ENCODE peak calls at places on chromosomes 4 and X, in six cellular contexts. One of them, this sample, is unnamed.

GRCh38 chr4:103306870-103307345 is 108.8 kb upstream of the CENPE start:
- DNase-seq in upper lobe of right lung: no peak
- DNase-seq in GM23248: peak; percentile 8
- DNase-seq in tibial artery: no peak
- DNase-seq in heart right ventricle: no peak
- DNase-seq in heart left ventricle: peak; percentile 17
- DNase-seq in this sample: no peak

GRCh38 chr4:77880784-77881183 is 18.2 kb downstream of the MRPL1 start:
- DNase-seq in tibial artery: no peak
- DNase-seq in heart left ventricle: no peak
- DNase-seq in upper lobe of right lung: no peak
- DNase-seq in heart right ventricle: no peak
- DNase-seq in GM23248: no peak
- DNase-seq in this sample: no peak

GRCh38 chr4:108628411-108628810 is 8.0 kb downstream of the RPL34 start:
- DNase-seq in heart left ventricle: no peak
- DNase-seq in tibial artery: no peak
- DNase-seq in GM23248: peak; percentile 30
- DNase-seq in upper lobe of right lung: no peak
- DNase-seq in heart right ventricle: no peak
- DNase-seq in this sample: no peak

GRCh38 chrX:105461013-105461412 is 240.5 kb upstream of the TEX13A start:
- DNase-seq in heart right ventricle: no peak
- DNase-seq in tibial artery: no peak
- DNase-seq in upper lobe of right lung: no peak
- DNase-seq in GM23248: no peak
- DNase-seq in heart left ventricle: no peak
- DNase-seq in this sample: peak; percentile 20

GRCh38 chr4:89307185-89307445 is 485 bp downstream of the GPRIN3 start:
- DNase-seq in GM23248: no peak
- DNase-seq in tibial artery: no peak
- DNase-seq in heart left ventricle: no peak
- DNase-seq in heart right ventricle: no peak
- DNase-seq in upper lobe of right lung: no peak
- DNase-seq in this sample: no peak

GRCh38 chr4:99323761-99324160 is 2.6 kb upstream of the ADH1B start:
- DNase-seq in tibial artery: no peak
- DNase-seq in GM23248: peak; percentile 66
- DNase-seq in heart right ventricle: no peak
- DNase-seq in heart left ventricle: no peak
- DNase-seq in upper lobe of right lung: no peak
- DNase-seq in this sample: no peak

GRCh38 chr4:70471897-70472296 is at the start of gene MUC7:
- DNase-seq in upper lobe of right lung: no peak
- DNase-seq in tibial artery: no peak
- DNase-seq in GM23248: no peak
- DNase-seq in heart left ventricle: no peak
- DNase-seq in heart right ventricle: no peak
- DNase-seq in this sample: no peak

GRCh38 chr4:176340871-176341685 is 21.3 kb downstream of the SPCS3 start:
- DNase-seq in GM23248: peak; percentile 72
- DNase-seq in heart right ventricle: no peak
- DNase-seq in heart left ventricle: no peak
- DNase-seq in upper lobe of right lung: no peak
- DNase-seq in tibial artery: no peak
- DNase-seq in this sample: peak; percentile 73

GRCh38 chr4:88661724-88662123 is 35.9 kb downstream of the NAP1L5 start:
- DNase-seq in tibial artery: no peak
- DNase-seq in heart left ventricle: no peak
- DNase-seq in heart right ventricle: no peak
- DNase-seq in upper lobe of right lung: no peak
- DNase-seq in GM23248: peak; percentile 87
- DNase-seq in this sample: no peak

GRCh38 chr4:115145393-115146160 is 32.2 kb upstream of the NDST4 start:
- DNase-seq in tibial artery: no peak
- DNase-seq in heart right ventricle: no peak
- DNase-seq in GM23248: no peak
- DNase-seq in upper lobe of right lung: no peak
- DNase-seq in heart left ventricle: no peak
- DNase-seq in this sample: no peak

GRCh38 chr4:19304028-19304427 is 947.7 kb upstream of the SLIT2 start:
- DNase-seq in upper lobe of right lung: no peak
- DNase-seq in heart left ventricle: no peak
- DNase-seq in GM23248: no peak
- DNase-seq in heart right ventricle: no peak
- DNase-seq in tibial artery: no peak
- DNase-seq in this sample: no peak

GRCh38 chr4:8771258-8771590 is 100.4 kb downstream of the HMX1 start:
- DNase-seq in heart right ventricle: no peak
- DNase-seq in upper lobe of right lung: peak; percentile 50
- DNase-seq in GM23248: no peak
- DNase-seq in heart left ventricle: no peak
- DNase-seq in tibial artery: peak; percentile 58
- DNase-seq in this sample: no peak

GRCh38 chrX:351736-352135 is 33.1 kb upstream of the GTPBP6 start:
- DNase-seq in GM23248: no peak
- DNase-seq in heart right ventricle: no peak
- DNase-seq in heart left ventricle: no peak
- DNase-seq in tibial artery: peak; percentile 42
- DNase-seq in upper lobe of right lung: peak; percentile 17
- DNase-seq in this sample: no peak

GRCh38 chr4:16116019-16116418 is 32.2 kb upstream of the PROM1 start:
- DNase-seq in heart left ventricle: no peak
- DNase-seq in tibial artery: no peak
- DNase-seq in upper lobe of right lung: no peak
- DNase-seq in GM23248: no peak
- DNase-seq in heart right ventricle: no peak
- DNase-seq in this sample: no peak

GRCh38 chr4:28287837-28288236 is 1427.2 kb downstream of the STIM2 start:
- DNase-seq in GM23248: peak; percentile 97
- DNase-seq in heart right ventricle: no peak
- DNase-seq in heart left ventricle: no peak
- DNase-seq in upper lobe of right lung: no peak
- DNase-seq in tibial artery: no peak
- DNase-seq in this sample: peak; percentile 89

GRCh38 chrX:3520987-3521875 is 174.8 kb upstream of the MXRA5 start:
- DNase-seq in heart left ventricle: no peak
- DNase-seq in upper lobe of right lung: no peak
- DNase-seq in tibial artery: no peak
- DNase-seq in GM23248: peak; percentile 45
- DNase-seq in heart right ventricle: no peak
- DNase-seq in this sample: no peak

GRCh38 chrX:153057281-153057680 is 1.0 kb downstream of the PNMA3 start:
- DNase-seq in upper lobe of right lung: no peak
- DNase-seq in heart right ventricle: no peak
- DNase-seq in tibial artery: no peak
- DNase-seq in GM23248: no peak
- DNase-seq in heart left ventricle: no peak
- DNase-seq in this sample: no peak

GRCh38 chr4:109007976-109008375 is 245.1 kb upstream of the ETNPPL start:
- DNase-seq in GM23248: no peak
- DNase-seq in heart right ventricle: no peak
- DNase-seq in tibial artery: no peak
- DNase-seq in heart left ventricle: no peak
- DNase-seq in upper lobe of right lung: no peak
- DNase-seq in this sample: no peak

GRCh38 chr4:183327827-183328226 is 5.6 kb upstream of the CLDN24 start:
- DNase-seq in tibial artery: no peak
- DNase-seq in heart right ventricle: no peak
- DNase-seq in upper lobe of right lung: peak; percentile 34
- DNase-seq in heart left ventricle: no peak
- DNase-seq in GM23248: no peak
- DNase-seq in this sample: no peak

GRCh38 chr4:124948976-124949597 is 236.6 kb upstream of the ANKRD50 start:
- DNase-seq in upper lobe of right lung: no peak
- DNase-seq in tibial artery: no peak
- DNase-seq in heart right ventricle: no peak
- DNase-seq in heart left ventricle: no peak
- DNase-seq in GM23248: peak; percentile 80
- DNase-seq in this sample: peak; percentile 39

GRCh38 chr4:130336585-130337217 is 1240.7 kb downstream of the C4orf33 start:
- DNase-seq in heart right ventricle: no peak
- DNase-seq in GM23248: peak; percentile 30
- DNase-seq in tibial artery: no peak
- DNase-seq in heart left ventricle: no peak
- DNase-seq in upper lobe of right lung: no peak
- DNase-seq in this sample: no peak

GRCh38 chr4:39354178-39354503 is 12.0 kb downstream of the RFC1 start:
- DNase-seq in upper lobe of right lung: no peak
- DNase-seq in GM23248: no peak
- DNase-seq in heart right ventricle: no peak
- DNase-seq in tibial artery: no peak
- DNase-seq in heart left ventricle: no peak
- DNase-seq in this sample: no peak
- H3K4me1 ChIP-seq in upper lobe of right lung: peaks cover 31% of the 10 kb centered on the region
- H3K4me1 ChIP-seq in GM23248: peaks cover 14% of the 10 kb centered on the region
- H3K4me1 ChIP-seq in heart right ventricle: peaks cover 4% of the 10 kb centered on the region
- H3K4me1 ChIP-seq in tibial artery: no peaks in the 10 kb centered on the region
- H3K4me1 ChIP-seq in heart left ventricle: peaks cover 13% of the 10 kb centered on the region
- H3K4me1 ChIP-seq in this sample: peaks cover 6% of the 10 kb centered on the region

GRCh38 chrX:38666909-38667308 is 105.6 kb downstream of the TSPAN7 start:
- DNase-seq in heart left ventricle: no peak
- DNase-seq in heart right ventricle: no peak
- DNase-seq in GM23248: no peak
- DNase-seq in tibial artery: no peak
- DNase-seq in upper lobe of right lung: no peak
- DNase-seq in this sample: no peak

GRCh38 chrX:38672646-38673045 is 111.3 kb downstream of the TSPAN7 start:
- DNase-seq in upper lobe of right lung: no peak
- DNase-seq in heart left ventricle: no peak
- DNase-seq in GM23248: no peak
- DNase-seq in tibial artery: no peak
- DNase-seq in heart right ventricle: no peak
- DNase-seq in this sample: no peak

GRCh38 chrX:38664285-38664684 is 102.9 kb downstream of the TSPAN7 start:
- DNase-seq in heart left ventricle: no peak
- DNase-seq in tibial artery: no peak
- DNase-seq in heart right ventricle: no peak
- DNase-seq in upper lobe of right lung: no peak
- DNase-seq in GM23248: peak; percentile 55
- DNase-seq in this sample: no peak

GRCh38 chrX:38668788-38669187 is 107.4 kb downstream of the TSPAN7 start:
- DNase-seq in heart left ventricle: no peak
- DNase-seq in tibial artery: no peak
- DNase-seq in upper lobe of right lung: no peak
- DNase-seq in heart right ventricle: no peak
- DNase-seq in GM23248: no peak
- DNase-seq in this sample: no peak

GRCh38 chrX:38669425-38669824 is 108.1 kb downstream of the TSPAN7 start:
- DNase-seq in heart right ventricle: no peak
- DNase-seq in heart left ventricle: no peak
- DNase-seq in upper lobe of right lung: no peak
- DNase-seq in tibial artery: no peak
- DNase-seq in GM23248: no peak
- DNase-seq in this sample: no peak
- H3K4me3 ChIP-seq in heart right ventricle: no peak overlapping the region
- H3K4me3 ChIP-seq in heart left ventricle: no peak overlapping the region
- H3K4me3 ChIP-seq in upper lobe of right lung: no peak overlapping the region
- H3K4me3 ChIP-seq in tibial artery: no peak overlapping the region
- H3K4me3 ChIP-seq in GM23248: no peak overlapping the region
- H3K4me3 ChIP-seq in this sample: no peak overlapping the region

DNA sequence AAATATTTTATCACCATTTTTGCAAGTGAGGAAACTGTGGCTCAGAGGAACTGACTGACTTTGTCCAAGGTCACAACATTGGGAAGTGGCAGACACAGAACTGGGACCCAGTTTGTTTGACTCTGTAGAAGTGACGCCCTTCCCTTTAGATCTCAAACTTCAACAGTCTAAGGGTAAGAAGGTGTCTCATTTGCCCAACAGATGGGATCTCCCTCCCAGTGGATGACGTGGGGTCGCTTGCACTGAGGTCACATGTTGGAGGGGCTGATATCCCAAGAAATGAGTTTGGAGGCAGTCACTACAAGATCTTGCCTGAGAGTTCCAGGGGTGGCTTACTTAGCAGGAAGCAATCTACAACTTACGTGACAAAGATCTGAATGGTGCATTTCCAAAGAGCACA is 172.5 kb upstream of the GPC4 start:
- DNase-seq in upper lobe of right lung: no peak
- DNase-seq in heart right ventricle: no peak
- DNase-seq in tibial artery: no peak
- DNase-seq in GM23248: no peak
- DNase-seq in heart left ventricle: no peak
- DNase-seq in this sample: no peak
- H3K27me3 ChIP-seq in upper lobe of right lung: no peaks in the 10 kb centered on the region
- H3K27me3 ChIP-seq in heart right ventricle: no peaks in the 10 kb centered on the region
- H3K27me3 ChIP-seq in tibial artery: no peaks in the 10 kb centered on the region
- H3K27me3 ChIP-seq in GM23248: no peaks in the 10 kb centered on the region
- H3K27me3 ChIP-seq in heart left ventricle: no peaks in the 10 kb centered on the region
- H3K27me3 ChIP-seq in this sample: no peaks in the 10 kb centered on the region

DNA sequence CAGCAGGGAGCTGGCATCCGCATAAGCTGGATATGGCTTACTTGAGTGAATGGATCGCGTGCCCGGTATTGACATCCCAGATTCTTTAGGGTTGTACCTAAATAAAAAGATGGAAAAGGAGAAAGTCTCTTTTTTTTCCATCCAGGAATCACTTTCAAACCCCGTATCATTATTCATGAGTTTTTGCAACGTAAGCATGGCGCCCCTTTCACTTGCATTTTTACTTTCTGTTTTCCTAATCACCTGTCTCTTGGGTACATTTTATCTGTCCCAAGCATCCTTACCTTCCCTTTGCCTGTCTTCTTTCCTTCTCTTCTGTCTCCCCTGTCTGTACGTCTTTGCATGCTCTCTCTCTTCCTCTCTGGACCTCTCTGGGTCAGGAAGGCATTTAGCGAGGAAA is 128.6 kb downstream of the CPE start:
- DNase-seq in tibial artery: no peak
- DNase-seq in GM23248: no peak
- DNase-seq in heart left ventricle: no peak
- DNase-seq in upper lobe of right lung: no peak
- DNase-seq in heart right ventricle: no peak
- DNase-seq in this sample: no peak
- H3K4me1 ChIP-seq in tibial artery: no peaks in the 10 kb centered on the region
- H3K4me1 ChIP-seq in GM23248: peaks cover 12% of the 10 kb centered on the region
- H3K4me1 ChIP-seq in heart left ventricle: no peaks in the 10 kb centered on the region
- H3K4me1 ChIP-seq in upper lobe of right lung: no peaks in the 10 kb centered on the region
- H3K4me1 ChIP-seq in heart right ventricle: no peaks in the 10 kb centered on the region
- H3K4me1 ChIP-seq in this sample: no peaks in the 10 kb centered on the region

This sample was measured in SJSA1.